ENCODE peak calls at places on chromosomes 7 and 10, in four cellular contexts. Q is GM23338, W is neural crest cell, V is A549. O is an unnamed sample.
A peak's percentile ranks its signal among the peaks of the same experiment; 100 is the strongest.

GRCh38 chr10:43255644-43256431 is 11.0 kb downstream of the RASGEF1A start:
- DNase-seq in V (peak; percentile 34), Q (peak; percentile 86), W (no peak), O (peak; percentile 82)

GRCh38 chr7:99642099-99642498 is 25.4 kb downstream of the ZSCAN25 start:
- DNase-seq in Q (no peak), W (no peak), V (no peak), O (no peak)

GRCh38 chr7:120256719-120257118 is 16.3 kb upstream of the KCND2 start:
- DNase-seq in Q (peak; percentile 30), V (no peak), W (no peak), O (no peak)

GRCh38 chr10:102493771-102494170 is 8.7 kb downstream of the ACTR1A start:
- DNase-seq in V (no peak), Q (no peak), W (no peak), O (no peak)

GRCh38 chr7:39184387-39184786 is 206.7 kb downstream of the POU6F2 start:
- DNase-seq in W (no peak), V (no peak), Q (peak; percentile 51), O (no peak)

GRCh38 chr10:133224861-133225366 is 5.1 kb upstream of the UTF1 start:
- DNase-seq in Q (no peak), V (no peak), W (no peak), O (no peak)

GRCh38 chr10:110107887-110108286 is 99.5 kb upstream of the MXI1 start:
- DNase-seq in Q (no peak), W (no peak), V (no peak), O (no peak)

GRCh38 chr7:125355899-125356298 is 426.3 kb upstream of the POT1 start:
- DNase-seq in V (no peak), W (no peak), Q (no peak), O (no peak)

GRCh38 chr7:14542624-14543023 is 359.9 kb downstream of the DGKB start:
- DNase-seq in V (no peak), W (no peak), Q (no peak), O (no peak)

GRCh38 chr7:128121731-128122576 is 90.7 kb upstream of the LRRC4 start:
- DNase-seq in W (no peak), Q (peak; percentile 50), V (no peak), O (no peak)

GRCh38 chr7:11716185-11716584 is 115.8 kb downstream of the THSD7A start:
- DNase-seq in Q (no peak), W (no peak), V (peak; percentile 63), O (no peak)

GRCh38 chr7:94657771-94658693 is 2.1 kb upstream of the SGCE start:
- DNase-seq in V (peak; percentile 96), Q (peak; percentile 95), W (peak; percentile 79), O (peak; percentile 82)
- TF ChIP-seq CTCF in V (no peak), Q (peak; percentile 8), W (no peak), O (no peak)

GRCh38 chr7:88346357-88346756 is 39.7 kb upstream of the STEAP4 start:
- DNase-seq in W (no peak), Q (no peak), V (no peak), O (no peak)

GRCh38 chr7:88350118-88350517 is 43.4 kb upstream of the STEAP4 start:
- DNase-seq in V (no peak), W (no peak), Q (no peak), O (no peak)

GRCh38 chr7:88344271-88344670 is 37.6 kb upstream of the STEAP4 start:
- DNase-seq in Q (no peak), W (no peak), V (no peak), O (no peak)

GRCh38 chr7:88347098-88347497 is 40.4 kb upstream of the STEAP4 start:
- DNase-seq in V (no peak), Q (peak; percentile 21), W (no peak), O (no peak)

GRCh38 chr7:88344956-88345832 is 38.5 kb upstream of the STEAP4 start:
- DNase-seq in V (peak; percentile 43), Q (peak; percentile 79), W (peak; percentile 48), O (no peak)
- TF ChIP-seq CTCF in V (peak; percentile 42), Q (peak; percentile 86), W (peak; percentile 73), O (peak; percentile 16)

GRCh38 chr10:68080853-68081431 is 5.9 kb upstream of the HERC4 start:
- DNase-seq in V (no peak), Q (peak; percentile 9), W (no peak), O (no peak)

GRCh38 chr10:68081916-68082315 is 6.8 kb upstream of the HERC4 start:
- DNase-seq in V (no peak), W (no peak), Q (peak; percentile 19), O (no peak)

GRCh38 chr10:68082815-68083395 is 7.8 kb upstream of the HERC4 start:
- DNase-seq in W (no peak), Q (peak; percentile 15), V (peak; percentile 61), O (no peak)

GRCh38 chr10:68077026-68077425 is 1.9 kb upstream of the HERC4 start:
- DNase-seq in V (no peak), W (no peak), Q (no peak), O (no peak)

DNA sequence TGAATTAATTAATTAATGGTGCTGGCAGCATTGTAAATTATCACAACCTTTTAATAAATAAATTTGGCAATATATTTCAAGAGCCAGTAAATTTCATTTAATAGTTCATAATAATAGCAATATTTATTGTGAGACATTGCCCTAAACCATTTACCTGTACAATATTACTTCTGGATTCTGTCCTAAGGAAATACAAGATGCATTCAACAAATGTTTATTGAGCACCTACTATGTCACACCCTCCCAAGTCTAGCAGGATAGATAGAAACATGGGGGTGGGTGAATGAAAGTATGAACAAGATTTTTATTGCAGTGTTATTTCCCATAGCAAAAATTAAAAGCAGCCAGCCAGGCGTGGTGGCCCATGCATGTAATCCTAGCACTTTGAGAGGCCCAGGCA is 4.4 kb upstream of the HERC4 start:
- DNase-seq in W (no peak), Q (no peak), V (no peak), O (no peak)
- TF ChIP-seq CTCF in W (no peak), Q (no peak), V (no peak), O (no peak)

GRCh38 chr7:76315372-76315771 is 12.9 kb downstream of the HSPB1 start:
- DNase-seq in V (no peak), W (no peak), Q (no peak), O (no peak)
- TF ChIP-seq CTCF in V (no peak), W (no peak), Q (no peak), O (peak; percentile 32)

GRCh38 chr7:113774182-113774807 is 144.5 kb downstream of the PPP1R3A start:
- DNase-seq in Q (peak; percentile 61), W (no peak), V (peak; percentile 41), O (peak; percentile 30)
- TF ChIP-seq CTCF in Q (peak; percentile 61), W (peak; percentile 77), V (peak; percentile 62), O (peak; percentile 69)

O was measured in GM13976.